ENCODE peak calls at places on chromosomes 6 and 20, in five cellular contexts. A is GM12878, D is HepG2, U is IMR-90, O is K562. T is an unnamed sample.

GRCh38 chr20:49280463-49281058 is 2.7 kb upstream of the ZNFX1 start:
- DNase-seq in U (no peak), O (no peak), A (no peak), D (no peak), T (no peak)

GRCh38 chr6:111563581-111563980 is 42.1 kb downstream of the TRAF3IP2 start:
- DNase-seq in D (no peak), A (no peak), U (no peak), O (no peak), T (no peak)

GRCh38 chr6:56808871-56809359 is 146.0 kb upstream of the BEND6 start:
- DNase-seq in U (peak), O (no peak), A (no peak), D (no peak), T (no peak)

GRCh38 chr6:52560462-52560861 is 16.4 kb downstream of the TRAM2 start:
- DNase-seq in O (no peak), A (no peak), D (no peak), U (no peak), T (no peak)

GRCh38 chr20:46176744-46177378 is 58.7 kb downstream of the CD40 start:
- DNase-seq in O (no peak), U (no peak), D (no peak), A (no peak), T (no peak)

GRCh38 chr20:51008718-51009117 is 14.2 kb downstream of the KCNG1 start:
- DNase-seq in A (no peak), U (no peak), O (no peak), D (no peak), T (no peak)

GRCh38 chr20:6397115-6397514 is 274.3 kb upstream of the FERMT1 start:
- DNase-seq in D (no peak), U (no peak), O (no peak), A (no peak), T (no peak)

GRCh38 chr6:160137989-160138835 is 16.6 kb downstream of the SLC22A1 start:
- DNase-seq in A (peak), D (peak), U (peak), O (peak), T (peak)

GRCh38 chr6:29651413-29652197 is 5.3 kb upstream of the MOG start:
- DNase-seq in U (peak), A (no peak), D (peak), O (peak), T (peak)

GRCh38 chr6:118080547-118080946 is 173.5 kb downstream of the SLC35F1 start:
- DNase-seq in O (no peak), D (no peak), A (no peak), U (no peak), T (peak)

GRCh38 chr6:80618953-80619352 is 512.5 kb downstream of the BCKDHB start:
- DNase-seq in D (no peak), O (no peak), U (peak), A (no peak), T (no peak)

GRCh38 chr6:36607782-36608386 is 13.7 kb downstream of the SRSF3 start:
- DNase-seq in D (no peak), O (no peak), A (no peak), U (no peak), T (no peak)

GRCh38 chr6:37319856-37320255 is 33.9 kb upstream of the RNF8 start:
- DNase-seq in D (no peak), O (no peak), A (no peak), U (peak), T (no peak)

DNA sequence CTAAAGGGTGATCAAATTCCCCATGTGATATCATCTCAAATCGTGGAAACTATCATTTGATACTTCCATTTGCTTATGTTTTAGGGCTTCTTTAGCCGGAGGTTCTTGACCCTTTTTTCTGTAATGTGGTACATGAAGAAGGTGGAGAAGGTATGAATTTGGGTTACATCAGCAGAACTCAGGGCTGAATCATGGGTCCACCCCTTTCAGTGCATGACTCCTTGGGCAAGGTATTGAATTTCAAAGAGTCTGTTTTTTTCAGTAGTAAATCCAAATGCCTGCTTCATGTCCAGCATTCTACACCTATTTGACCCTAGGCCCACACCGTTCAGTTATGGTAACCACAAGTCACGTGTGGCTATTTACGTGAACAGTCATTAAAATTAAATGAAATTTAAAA is 30.6 kb upstream of the QKI start:
- DNase-seq in U (peak), O (no peak), D (no peak), A (no peak), T (no peak)
- TF ChIP-seq MXI1 in U (no peak), O (no peak), D (no peak), A (no peak), T (no peak)

DNA sequence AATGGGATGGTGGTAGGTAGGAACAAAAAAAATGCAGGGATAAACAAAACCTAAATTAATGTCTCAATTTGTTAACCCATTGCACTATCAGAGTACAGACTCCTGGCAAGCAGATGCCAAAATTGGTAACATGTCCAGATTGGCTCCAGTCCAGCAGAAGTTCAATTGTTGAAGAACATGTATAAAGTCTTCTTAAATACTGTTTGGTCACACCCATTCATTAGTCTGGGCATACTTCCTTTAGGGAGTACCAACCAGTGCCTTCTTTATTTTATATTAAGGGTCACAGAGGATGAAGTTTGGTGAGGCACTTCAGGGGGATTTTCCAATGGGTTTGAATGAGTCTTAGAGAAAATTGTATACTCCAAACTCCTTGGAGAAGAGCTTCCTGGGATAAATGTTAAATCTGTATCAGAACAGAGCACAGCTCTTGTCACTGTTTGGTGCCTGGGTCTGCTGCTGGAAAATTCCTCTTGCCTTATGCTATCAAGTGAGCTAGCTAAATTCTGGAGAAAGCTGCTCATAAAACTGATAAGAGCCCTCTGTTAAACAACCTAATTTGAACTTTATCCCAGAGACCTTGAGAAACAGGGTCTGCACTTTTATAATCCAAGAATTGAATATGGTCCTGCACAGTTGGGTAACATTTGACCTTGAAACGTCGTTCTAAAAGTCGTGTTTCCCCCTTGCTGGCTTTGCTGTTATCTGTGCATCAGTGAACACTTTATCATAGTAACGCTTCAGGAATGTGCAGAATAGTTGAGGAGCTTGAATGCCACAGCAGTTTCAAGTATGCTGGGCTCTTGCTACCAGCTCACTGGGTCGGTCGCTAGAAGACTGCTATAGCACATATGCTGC is 334.1 kb upstream of the CITED2 start:
- DNase-seq in A (no peak), U (peak), O (peak), D (peak), T (no peak)
- TF ChIP-seq MXI1 in A (no peak), U (no peak), O (no peak), D (no peak), T (no peak)

GRCh38 chr6:28383235-28384142 is 16.1 kb downstream of the ZSCAN12 start:
- DNase-seq in U (peak), A (no peak), D (peak), O (peak), T (peak)
- TF ChIP-seq MXI1 in U (peak), A (peak), D (peak), O (no peak), T (peak)

GRCh38 chr20:4305091-4305490 is 289.7 kb upstream of the RNF24 start:
- DNase-seq in O (no peak), D (no peak), U (no peak), A (no peak), T (no peak)
- TF ChIP-seq MXI1 in O (no peak), D (no peak), U (no peak), A (no peak), T (no peak)

GRCh38 chr6:109687271-109687721 is 3.7 kb downstream of the AK9 start:
- DNase-seq in A (no peak), U (peak), D (no peak), O (peak), T (no peak)
- TF ChIP-seq MXI1 in A (no peak), U (no peak), D (no peak), O (no peak), T (no peak)

DNA sequence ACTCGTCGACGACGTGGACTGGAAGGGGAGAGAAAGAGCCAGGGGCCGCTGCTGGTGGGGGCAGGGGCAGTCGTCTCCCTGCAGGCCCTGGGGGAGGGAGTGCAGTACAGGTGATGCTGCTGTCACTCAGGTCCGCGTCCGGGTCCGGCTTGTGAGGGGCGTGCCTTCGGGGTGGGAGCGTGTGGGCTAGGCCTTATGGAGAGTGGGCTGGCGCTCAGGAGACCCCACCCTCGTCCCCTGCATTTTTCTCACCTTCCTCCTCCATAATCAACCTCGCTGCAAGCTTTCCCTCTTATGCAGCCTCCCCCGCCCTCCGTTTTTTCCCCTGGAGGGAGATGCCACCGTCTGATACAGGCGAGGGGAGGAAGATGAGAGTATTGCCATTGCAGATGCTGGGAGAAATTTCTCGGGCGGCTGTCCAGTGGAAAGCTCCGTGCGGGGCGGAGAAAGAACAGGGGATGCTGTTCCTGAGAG is 632 bp downstream of the PCMT1 start:
- DNase-seq in U (peak), D (peak), O (peak), A (no peak), T (peak)
- TF ChIP-seq MXI1 in U (no peak), D (peak), O (no peak), A (no peak), T (peak)

DNA sequence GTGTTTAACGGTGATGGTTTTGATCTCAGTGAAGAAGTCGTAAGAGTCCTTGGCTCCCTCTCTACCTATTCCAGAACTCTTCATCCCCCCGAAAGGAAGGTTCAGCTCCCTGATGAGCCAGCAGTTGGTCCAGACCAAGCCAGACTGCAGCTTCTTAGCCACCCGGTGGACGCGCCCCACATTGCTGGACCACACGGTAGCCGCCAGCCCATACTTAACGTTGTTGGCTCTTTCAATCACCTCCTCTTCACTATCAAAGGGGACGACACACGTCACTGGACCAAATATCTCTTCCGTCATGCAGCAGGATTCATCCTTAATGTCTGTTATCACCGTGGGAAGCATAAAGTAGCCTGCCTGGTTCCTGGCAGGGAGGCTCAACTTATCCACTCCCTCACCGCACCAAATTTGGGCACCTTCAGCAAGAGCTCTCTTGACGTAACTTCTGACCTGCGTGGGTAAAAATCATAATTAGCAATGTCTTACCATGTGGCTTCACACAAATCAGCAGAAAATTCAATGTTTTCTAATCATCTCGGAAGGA is 31.4 kb downstream of the ALDH8A1 start:
- DNase-seq in O (no peak), U (no peak), A (no peak), D (no peak), T (no peak)
- TF ChIP-seq MXI1 in O (no peak), U (no peak), A (no peak), D (no peak), T (no peak)